ENCODE peak calls at places on chromosomes 3 and 15, in nine cellular contexts. D is CD8-positive, alpha-beta T cell; C is fibroblast of lung; W is WERI-Rb-1; O is K562; U is RWPE1; A is fibroblast of pulmonary artery; Z is spleen; L is lower lobe of right lung. S is an unnamed sample.

GRCh38 chr3:36063992-36064391 is 316.3 kb upstream of the STAC start:
- DNase-seq in D (no peak), C (no peak), W (no peak), O (no peak), U (no peak), A (no peak), Z (no peak), L (no peak), S (no peak)

GRCh38 chr15:73637527-73637926 is 4.3 kb upstream of the NPTN start:
- DNase-seq in D (no peak), C (no peak), W (no peak), O (no peak), U (no peak), A (no peak), Z (no peak), L (no peak), S (no peak)

GRCh38 chr15:31314380-31314779 is 12.3 kb upstream of the KLF13 start:
- DNase-seq in D (no peak), C (no peak), W (no peak), O (no peak), U (no peak), A (no peak), Z (no peak), L (no peak), S (no peak)

GRCh38 chr15:29815000-29815704 is 7.1 kb downstream of the TJP1 start:
- DNase-seq in D (no peak), C (peak; percentile 55), W (no peak), O (peak; percentile 81), U (no peak), A (peak; percentile 40), Z (no peak), L (no peak), S (no peak)

GRCh38 chr15:100189849-100190248 is 151.9 kb downstream of the ADAMTS17 start:
- DNase-seq in D (no peak), C (no peak), W (no peak), O (no peak), U (no peak), A (no peak), Z (peak; percentile 19), L (no peak), S (no peak)

GRCh38 chr15:79332824-79333510 is 22.1 kb downstream of the TMED3 start:
- DNase-seq in D (no peak), C (no peak), W (no peak), O (no peak), U (no peak), A (no peak), Z (no peak), L (no peak), S (no peak)

GRCh38 chr3:149638401-149639092 is 19.3 kb downstream of the WWTR1 start:
- DNase-seq in D (no peak), C (peak; percentile 60), W (no peak), O (no peak), U (no peak), A (no peak), Z (no peak), L (no peak), S (no peak)

GRCh38 chr15:59301527-59301926 is 71.1 kb downstream of the MYO1E start:
- DNase-seq in D (no peak), C (no peak), W (no peak), O (no peak), U (no peak), A (no peak), Z (no peak), L (no peak), S (no peak)

GRCh38 chr3:122092460-122093165 is 37.5 kb downstream of the CD86 start:
- DNase-seq in D (no peak), C (no peak), W (peak; percentile 14), O (peak; percentile 28), U (peak; percentile 45), A (peak; percentile 46), Z (no peak), L (peak; percentile 60), S (no peak)

GRCh38 chr15:40367038-40367672 is 9.1 kb downstream of the DISP2 start:
- DNase-seq in D (no peak), C (no peak), W (no peak), O (no peak), U (no peak), A (no peak), Z (peak; percentile 78), L (no peak), S (no peak)

GRCh38 chr15:40367673-40368611 is 9.9 kb downstream of the DISP2 start:
- DNase-seq in D (peak; percentile 74), C (peak; percentile 88), W (no peak), O (peak; percentile 89), U (peak; percentile 80), A (peak; percentile 90), Z (peak; percentile 98), L (peak; percentile 95), S (peak; percentile 93)

GRCh38 chr15:40368701-40369473 is 10.9 kb downstream of the DISP2 start:
- DNase-seq in D (no peak), C (no peak), W (no peak), O (no peak), U (no peak), A (no peak), Z (peak; percentile 82), L (no peak), S (no peak)

GRCh38 chr15:40369474-40369869 is 11.5 kb downstream of the DISP2 start:
- DNase-seq in D (no peak), C (no peak), W (no peak), O (no peak), U (no peak), A (no peak), Z (no peak), L (no peak), S (peak; percentile 90)

DNA sequence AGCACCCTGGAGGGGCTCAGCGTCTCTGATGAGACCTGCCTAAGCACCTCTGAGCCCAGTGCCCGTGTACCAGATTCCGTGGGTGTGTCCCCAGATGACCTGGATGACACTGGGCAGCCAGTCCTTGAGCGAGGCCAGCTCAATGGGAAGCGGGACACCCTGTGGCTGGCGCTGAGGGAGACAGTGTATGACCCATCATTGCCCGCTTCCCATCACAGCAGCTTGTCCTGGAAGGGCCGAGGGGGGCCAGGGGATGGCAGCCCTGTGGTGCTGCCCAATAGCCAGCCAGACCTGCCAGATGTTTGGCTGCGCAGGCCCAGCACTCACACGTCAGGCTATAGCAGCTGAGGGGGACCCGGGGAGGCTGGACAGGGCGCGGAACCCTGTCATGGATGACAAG is 12.0 kb downstream of the DISP2 start:
- DNase-seq in D (no peak), C (no peak), W (no peak), O (no peak), U (no peak), A (no peak), Z (no peak), L (no peak), S (no peak)
- TF ChIP-seq CTCF in D (no peak), C (no peak), W (no peak), O (no peak), U (no peak), A (no peak), Z (no peak), L (no peak), S (no peak)

DNA sequence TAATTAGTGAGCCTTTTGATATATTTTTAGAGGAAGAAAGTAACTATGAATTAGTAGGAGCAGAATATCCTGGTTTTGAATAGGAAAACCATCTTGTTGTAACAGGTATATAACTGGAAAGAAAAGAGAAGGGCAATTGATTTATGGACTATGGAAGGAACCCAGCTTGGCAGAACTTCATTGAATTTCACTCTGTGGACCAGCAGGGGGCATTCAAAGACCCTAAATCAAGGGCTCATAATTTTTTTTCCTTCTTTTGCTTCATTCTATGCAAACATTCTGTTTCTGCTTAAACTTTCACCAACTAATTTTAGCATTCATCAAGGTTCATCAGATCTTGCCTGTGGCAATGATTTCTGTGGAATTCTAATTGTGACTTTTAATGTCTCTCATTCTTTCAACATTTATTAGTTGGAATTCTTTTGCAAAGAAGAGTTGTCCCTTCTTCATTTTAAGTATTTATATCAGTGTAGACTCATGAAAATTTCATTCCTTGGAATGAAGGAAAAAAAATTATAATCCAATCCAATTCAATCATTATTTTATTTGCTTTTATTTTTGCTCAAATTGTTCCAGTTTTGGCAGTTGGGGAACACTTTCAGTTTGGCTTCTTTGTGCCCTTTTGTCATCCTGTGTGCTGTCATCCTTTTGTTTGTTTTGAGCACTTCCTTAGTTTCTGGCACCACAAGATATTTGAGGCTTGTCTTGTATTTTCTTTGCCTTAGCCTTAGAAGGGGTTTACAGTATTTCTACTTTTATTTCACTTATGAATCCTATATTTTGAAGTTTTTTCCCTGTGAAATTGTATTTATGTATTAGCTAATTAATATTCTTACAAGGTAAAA is 30.4 kb downstream of the NXPE3 start:
- DNase-seq in D (no peak), C (peak; percentile 65), W (no peak), O (peak; percentile 44), U (peak; percentile 30), A (peak; percentile 71), Z (no peak), L (no peak), S (no peak)
- TF ChIP-seq CTCF in D (peak; percentile 73), C (peak; percentile 63), W (peak; percentile 58), O (peak; percentile 68), U (peak; percentile 53), A (peak; percentile 66), Z (peak; percentile 82), L (peak; percentile 69), S (peak; percentile 86)

DNA sequence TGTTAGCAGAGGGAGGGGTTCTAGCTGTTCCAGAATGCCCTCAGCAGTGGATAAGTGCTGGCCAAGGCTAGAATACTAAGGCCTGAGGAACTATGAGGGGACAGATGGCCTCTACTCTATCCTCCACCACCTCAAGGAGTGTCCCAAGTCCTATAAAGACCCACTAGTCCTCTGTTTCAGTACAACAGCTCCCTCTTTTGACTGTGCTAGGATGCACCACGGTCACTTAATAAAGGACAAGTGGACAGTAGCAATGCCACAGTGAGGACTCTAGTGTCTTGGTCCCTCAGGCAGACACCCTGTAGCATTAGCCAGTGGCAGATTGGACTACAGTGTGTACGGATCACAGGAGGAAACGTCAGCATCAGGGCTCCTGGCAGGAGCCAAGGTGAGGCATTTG is 171.8 kb upstream of the PROK2 start:
- DNase-seq in D (no peak), C (no peak), W (peak; percentile 65), O (peak; percentile 9), U (no peak), A (no peak), Z (no peak), L (no peak), S (no peak)
- TF ChIP-seq CTCF in D (no peak), C (no peak), W (peak; percentile 72), O (peak; percentile 39), U (no peak), A (no peak), Z (no peak), L (no peak), S (peak; percentile 18)

DNA sequence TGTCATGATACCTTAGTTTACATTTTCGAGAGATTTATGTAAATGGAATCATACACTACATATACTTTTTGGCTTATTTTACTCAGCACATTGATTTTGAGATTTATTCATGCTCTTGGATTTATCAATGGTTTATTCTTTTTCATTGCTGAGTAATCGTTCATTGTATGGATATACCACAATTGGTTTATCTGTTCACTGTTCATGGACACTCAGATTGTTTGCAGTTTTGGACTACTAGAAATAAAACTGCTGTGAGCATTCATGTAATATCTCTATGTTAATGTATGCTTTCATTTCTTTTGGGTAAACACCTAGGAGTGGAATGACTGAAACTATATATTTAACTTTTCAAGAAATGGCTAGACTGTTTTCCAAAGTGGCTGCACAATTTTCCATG is 550.9 kb upstream of the ADAMTS9 start:
- DNase-seq in D (no peak), C (no peak), W (no peak), O (no peak), U (no peak), A (no peak), Z (no peak), L (no peak), S (no peak)
- TF ChIP-seq CTCF in D (no peak), C (no peak), W (no peak), O (no peak), U (no peak), A (no peak), Z (no peak), L (no peak), S (no peak)

S was measured in chondrocyte.